ENCODE peak calls at places on chromosomes 7 and 10, in six cellular contexts. G is cardiac fibroblast, A is brain microvascular endothelial cell, O is epithelial cell of esophagus, B is lower leg skin, Y is AG04450. Z is an unnamed sample.

GRCh38 chr7:74289660-74290589 is 718 bp downstream of the CLIP2 start:
- DNase-seq in O (no peak), B (peak; percentile 92), Y (no peak), G (no peak), A (no peak), Z (peak; percentile 51)

GRCh38 chr7:19957664-19958063 is 184.2 kb upstream of the TMEM196 start:
- DNase-seq in O (no peak), B (no peak), A (peak; percentile 27), G (peak; percentile 63), Y (no peak), Z (no peak)

GRCh38 chr10:79266092-79266491 is 81.2 kb upstream of the PPIF start:
- DNase-seq in Y (no peak), O (peak; percentile 59), A (no peak), B (no peak), G (peak; percentile 64), Z (no peak)

GRCh38 chr7:122384528-122384927 is 80.0 kb upstream of the FEZF1 start:
- DNase-seq in G (no peak), O (no peak), A (no peak), Y (no peak), B (no peak), Z (no peak)

GRCh38 chr10:70815504-70816219 is at the start of gene SGPL1:
- DNase-seq in A (peak; percentile 65), O (peak; percentile 83), Y (peak; percentile 30), G (peak; percentile 72), B (peak; percentile 96), Z (peak; percentile 92)

GRCh38 chr10:88820990-88821389 is 18.5 kb downstream of the LIPM start:
- DNase-seq in A (no peak), G (peak; percentile 87), B (no peak), Y (peak; percentile 18), O (peak; percentile 87), Z (no peak)

GRCh38 chr10:103921750-103922195 is 3.8 kb upstream of the STN1 start:
- DNase-seq in O (peak; percentile 46), A (peak; percentile 13), B (no peak), G (peak; percentile 29), Y (no peak), Z (no peak)

GRCh38 chr10:32961892-32962369 is 3.9 kb upstream of the ITGB1 start:
- DNase-seq in G (peak; percentile 95), Y (peak; percentile 73), A (peak; percentile 77), B (no peak), O (peak; percentile 90), Z (no peak)

GRCh38 chr7:13770305-13770704 is 219.2 kb downstream of the ETV1 start:
- DNase-seq in O (no peak), A (no peak), Y (no peak), G (peak; percentile 41), B (no peak), Z (no peak)

GRCh38 chr10:96344178-96344577 is 14.6 kb downstream of the OPALIN start:
- DNase-seq in A (no peak), G (no peak), O (no peak), Y (no peak), B (no peak), Z (no peak)

GRCh38 chr7:77442631-77443420 is 26.7 kb upstream of the GSAP start:
- DNase-seq in G (peak; percentile 79), Y (no peak), A (peak; percentile 46), B (no peak), O (peak; percentile 84), Z (no peak)

GRCh38 chr10:109957092-109957797 is 33.9 kb upstream of the XPNPEP1 start:
- DNase-seq in B (no peak), Y (no peak), A (no peak), G (no peak), O (no peak), Z (no peak)

GRCh38 chr10:114925675-114926204 is 12.3 kb upstream of the TRUB1 start:
- DNase-seq in Y (no peak), B (no peak), O (peak; percentile 39), A (peak; percentile 84), G (peak; percentile 60), Z (peak; percentile 25)

GRCh38 chr10:70191161-70191770 is 21.0 kb upstream of the SAR1A start:
- DNase-seq in G (peak; percentile 59), O (no peak), A (no peak), B (no peak), Y (no peak), Z (no peak)

GRCh38 chr7:205117-206010 is 13.0 kb downstream of the FAM20C start:
- DNase-seq in B (no peak), G (no peak), Y (no peak), O (no peak), A (no peak), Z (no peak)

GRCh38 chr10:80460399-80461207 is 6.5 kb downstream of the TSPAN14 start:
- DNase-seq in B (peak; percentile 91), O (peak; percentile 97), A (no peak), Y (no peak), G (peak; percentile 39), Z (no peak)

GRCh38 chr10:17474595-17474994 is 20.2 kb upstream of the ST8SIA6 start:
- DNase-seq in G (peak; percentile 20), O (peak; percentile 23), A (no peak), Y (no peak), B (no peak), Z (no peak)

GRCh38 chr7:26078437-26079362 is 73.3 kb upstream of the NFE2L3 start:
- DNase-seq in Y (no peak), B (peak; percentile 91), A (peak; percentile 52), O (peak; percentile 63), G (peak; percentile 10), Z (peak; percentile 87)

GRCh38 chr10:63722537-63722936 is 201.3 kb downstream of the REEP3 start:
- DNase-seq in O (no peak), B (no peak), Y (no peak), A (peak; percentile 65), G (peak; percentile 61), Z (no peak)

GRCh38 chr7:15199482-15199881 is 296.9 kb upstream of the DGKB start:
- DNase-seq in O (peak; percentile 5), G (peak; percentile 62), Y (no peak), A (peak; percentile 10), B (no peak), Z (no peak)

GRCh38 chr7:38006559-38006958 is 86.1 kb downstream of the EPDR1 start:
- DNase-seq in Y (no peak), B (no peak), O (no peak), G (no peak), A (no peak), Z (no peak)

GRCh38 chr10:3817002-3817401 is 32.0 kb upstream of the KLF6 start:
- DNase-seq in G (no peak), B (no peak), Y (no peak), O (no peak), A (no peak), Z (no peak)

GRCh38 chr7:18357691-18358090 is 137.9 kb upstream of the HDAC9 start:
- DNase-seq in O (peak; percentile 29), Y (no peak), G (peak; percentile 35), A (no peak), B (no peak), Z (no peak)

GRCh38 chr10:679556-679955 is 9.9 kb downstream of the DIP2C start:
- DNase-seq in B (peak; percentile 40), Y (no peak), G (no peak), O (no peak), A (no peak), Z (no peak)

GRCh38 chr10:47261121-47261520 is 38.9 kb upstream of the GDF10 start:
- DNase-seq in B (no peak), G (no peak), Y (no peak), A (no peak), O (no peak), Z (no peak)

GRCh38 chr10:97336942-97337719 is 2.6 kb upstream of the FRAT2 start:
- DNase-seq in G (no peak), A (no peak), O (peak; percentile 89), B (peak; percentile 87), Y (no peak), Z (peak; percentile 21)

GRCh38 chr7:7819442-7820247 is 101.2 kb upstream of the RPA3 start:
- DNase-seq in O (no peak), G (peak; percentile 12), Y (no peak), A (no peak), B (no peak), Z (no peak)

DNA sequence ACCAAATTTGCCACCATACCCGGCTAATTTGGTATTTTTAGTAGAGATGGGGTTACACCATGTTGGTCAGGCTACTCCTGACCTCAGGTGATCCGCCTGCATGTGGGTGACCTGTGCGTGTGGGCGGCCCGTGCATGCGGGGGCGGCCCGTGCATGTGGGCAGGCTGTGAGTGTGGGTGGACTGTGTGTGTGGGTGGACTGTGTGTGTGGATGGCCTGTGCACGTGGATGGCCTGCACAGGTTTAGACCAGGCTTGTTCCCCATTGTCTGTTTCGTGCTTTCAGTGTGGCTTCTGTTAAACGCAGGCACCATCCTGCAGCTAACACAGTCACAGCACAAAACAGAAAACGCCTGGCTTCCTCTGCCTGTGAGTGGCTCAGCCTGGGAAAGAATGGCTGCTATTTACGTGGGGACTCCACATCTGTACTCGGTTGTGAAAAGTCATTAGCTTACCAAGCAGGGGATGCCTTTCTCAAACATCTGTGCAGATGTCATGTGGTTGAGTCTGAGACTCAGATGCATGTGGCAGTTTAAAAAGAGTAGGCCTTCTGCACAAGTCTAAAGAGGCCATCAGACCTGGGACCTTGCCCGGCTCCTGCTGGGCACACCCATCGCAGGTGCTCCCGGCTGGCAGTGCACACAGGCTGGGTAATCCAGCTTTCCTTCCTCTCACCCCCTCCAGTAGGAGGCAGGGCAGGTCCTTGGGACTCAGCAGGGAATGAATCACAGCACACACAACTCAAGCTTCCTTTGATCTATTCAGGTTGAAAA is 91.6 kb downstream of the COBL start:
- DNase-seq in B (peak; percentile 85), G (no peak), O (peak; percentile 75), Y (no peak), A (no peak), Z (no peak)
- TF ChIP-seq CTCF in B (no peak), G (peak; percentile 6), O (peak; percentile 75), Y (no peak), A (peak; percentile 32), Z (no peak)

DNA sequence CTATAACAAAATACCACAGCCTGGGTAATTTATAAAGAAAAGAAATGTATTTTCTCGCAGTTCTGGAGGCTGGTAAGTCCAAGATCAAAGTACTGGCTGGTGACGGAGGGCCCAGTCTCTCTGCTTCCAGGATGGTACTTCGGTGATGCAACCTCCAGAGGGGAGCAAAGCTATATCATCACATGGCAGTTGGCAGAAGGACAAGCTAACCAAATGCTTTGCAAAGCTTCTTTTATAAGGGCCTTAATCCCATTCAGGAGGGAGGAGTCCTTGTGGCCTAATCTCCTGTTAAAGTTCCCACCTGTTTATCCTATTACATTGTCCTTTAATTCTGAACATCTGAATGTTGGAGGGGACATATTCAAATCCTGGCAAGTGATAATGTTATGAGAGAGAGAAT is 134.1 kb upstream of the SP4 start:
- DNase-seq in B (no peak), O (no peak), G (no peak), Y (no peak), A (no peak), Z (no peak)
- TF ChIP-seq CTCF in B (no peak), O (no peak), G (no peak), Y (no peak), A (no peak), Z (no peak)

DNA sequence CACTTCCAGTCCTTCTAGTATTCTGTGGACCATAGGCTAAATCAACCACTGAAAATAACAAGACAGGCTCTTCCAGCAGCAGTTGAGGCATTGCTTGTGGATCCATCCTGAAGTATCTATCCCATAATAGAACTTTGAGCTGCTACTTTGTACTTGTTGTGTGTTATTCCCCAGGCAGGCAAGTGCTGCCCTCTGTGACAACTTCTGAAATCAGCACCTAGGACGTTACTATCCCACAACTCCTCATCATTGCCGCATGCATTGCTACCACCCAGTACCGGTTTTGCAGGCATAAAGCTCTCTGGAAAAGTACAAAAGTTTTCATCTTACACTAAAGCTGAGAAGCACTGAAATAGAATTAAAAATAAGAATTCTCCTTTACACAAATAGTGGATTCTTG is 145.3 kb downstream of the HTR7 start:
- DNase-seq in B (no peak), G (no peak), O (no peak), Y (no peak), A (no peak), Z (no peak)
- TF ChIP-seq CTCF in B (no peak), G (no peak), O (no peak), Y (no peak), A (peak; percentile 24), Z (no peak)

GRCh38 chr10:93062499-93063216 is 2.1 kb downstream of the CYP26C1 start:
- DNase-seq in Y (no peak), O (peak; percentile 67), A (no peak), G (peak; percentile 53), B (no peak), Z (peak; percentile 69)
- TF ChIP-seq CTCF in Y (peak; percentile 47), O (peak; percentile 24), A (peak; percentile 32), G (peak; percentile 23), B (no peak), Z (peak; percentile 61)